ENCODE peak calls at places on chromosome 13, in eight cellular contexts. Y, B, W, K, Z, C, N and O are unnamed samples.

GRCh38 chr13:35953537-35954206 is 177.5 kb downstream of the DCLK1 start:
- DNase-seq in Y (peak), B (peak), W (peak), K (peak), Z (peak), C (peak), N (no peak), O (peak)

GRCh38 chr13:65789815-65790214 is 1440.3 kb downstream of the PCDH9 start:
- DNase-seq in Y (peak), B (no peak), W (no peak), K (no peak), Z (no peak), C (no peak), N (no peak), O (no peak)

GRCh38 chr13:36029171-36029570 is 102.0 kb downstream of the DCLK1 start:
- DNase-seq in Y (no peak), B (no peak), W (no peak), K (no peak), Z (no peak), C (no peak), N (no peak), O (no peak)

GRCh38 chr13:76944457-76944856 is 3.9 kb upstream of the ACOD1 start:
- DNase-seq in Y (no peak), B (no peak), W (peak), K (no peak), Z (no peak), C (no peak), N (peak), O (no peak)

GRCh38 chr13:94254737-94255136 is 224.7 kb downstream of the DCT start:
- DNase-seq in Y (no peak), B (no peak), W (no peak), K (no peak), Z (no peak), C (no peak), N (no peak), O (no peak)

GRCh38 chr13:33106656-33107402 is 90.6 kb downstream of the KL start:
- DNase-seq in Y (no peak), B (no peak), W (no peak), K (no peak), Z (no peak), C (no peak), N (no peak), O (no peak)

GRCh38 chr13:111854403-111854802 is 212.5 kb upstream of the SOX1 start:
- DNase-seq in Y (no peak), B (no peak), W (no peak), K (no peak), Z (peak), C (peak), N (no peak), O (no peak)

GRCh38 chr13:103275079-103275478 is 208.9 kb upstream of the SLC10A2 start:
- DNase-seq in Y (no peak), B (no peak), W (no peak), K (no peak), Z (no peak), C (no peak), N (no peak), O (no peak)

GRCh38 chr13:50923272-50923671 is 13.7 kb downstream of the RNASEH2B start:
- DNase-seq in Y (no peak), B (no peak), W (no peak), K (no peak), Z (no peak), C (no peak), N (no peak), O (no peak)

GRCh38 chr13:99967884-99968520 is 3.6 kb downstream of the ZIC5 start:
- DNase-seq in Y (no peak), B (no peak), W (no peak), K (no peak), Z (no peak), C (no peak), N (no peak), O (no peak)

GRCh38 chr13:26133851-26134250 is 82.0 kb upstream of the SHISA2 start:
- DNase-seq in Y (no peak), B (no peak), W (no peak), K (no peak), Z (no peak), C (no peak), N (no peak), O (no peak)

GRCh38 chr13:44300895-44301638 is 72.6 kb upstream of the SERP2 start:
- DNase-seq in Y (peak), B (no peak), W (no peak), K (no peak), Z (peak), C (no peak), N (no peak), O (no peak)

GRCh38 chr13:25588336-25589060 is 216.7 kb downstream of the ATP8A2 start:
- DNase-seq in Y (no peak), B (no peak), W (no peak), K (no peak), Z (no peak), C (no peak), N (no peak), O (no peak)

GRCh38 chr13:102138635-102139225 is 263.1 kb downstream of the FGF14 start:
- DNase-seq in Y (no peak), B (no peak), W (no peak), K (no peak), Z (no peak), C (no peak), N (no peak), O (no peak)

GRCh38 chr13:95288899-95289500 is 12.3 kb downstream of the ABCC4 start:
- DNase-seq in Y (no peak), B (no peak), W (no peak), K (no peak), Z (no peak), C (no peak), N (no peak), O (no peak)

GRCh38 chr13:36345438-36346221 is 564 bp downstream of the SPART start:
- DNase-seq in Y (peak), B (peak), W (peak), K (peak), Z (no peak), C (peak), N (peak), O (peak)

GRCh38 chr13:97627566-97627965 is 193.6 kb downstream of the RAP2A start:
- DNase-seq in Y (peak), B (peak), W (peak), K (no peak), Z (peak), C (no peak), N (no peak), O (peak)

GRCh38 chr13:51768378-51768921 is 35.5 kb downstream of the DHRS12 start:
- DNase-seq in Y (no peak), B (no peak), W (no peak), K (no peak), Z (no peak), C (no peak), N (no peak), O (no peak)

GRCh38 chr13:80979035-80979641 is 638.2 kb upstream of the SPRY2 start:
- DNase-seq in Y (peak), B (peak), W (peak), K (peak), Z (peak), C (no peak), N (peak), O (peak)

GRCh38 chr13:79468819-79469218 is 12.1 kb upstream of the NDFIP2 start:
- DNase-seq in Y (no peak), B (no peak), W (no peak), K (no peak), Z (no peak), C (no peak), N (no peak), O (no peak)

GRCh38 chr13:28714651-28715050 is 4.1 kb downstream of the SLC46A3 start:
- DNase-seq in Y (no peak), B (no peak), W (no peak), K (no peak), Z (no peak), C (no peak), N (no peak), O (no peak)

GRCh38 chr13:37701972-37702371 is 103.4 kb upstream of the POSTN start:
- DNase-seq in Y (peak), B (no peak), W (peak), K (no peak), Z (no peak), C (no peak), N (no peak), O (no peak)

GRCh38 chr13:74641586-74641985 is 507.4 kb upstream of the KLF12 start:
- DNase-seq in Y (peak), B (no peak), W (no peak), K (no peak), Z (no peak), C (no peak), N (no peak), O (no peak)